ENCODE peak calls at places on chromosomes 4 and X, in eight cellular contexts. M, S, W, J, C, D, P and X are unnamed samples.

GRCh38 chr4:144494280-144494679 is 151.7 kb upstream of the HHIP start:
- DNase-seq in M (no peak), S (no peak), W (no peak), J (no peak), C (peak; percentile 19), D (no peak), P (no peak), X (no peak)

GRCh38 chr4:83618431-83618830 is 82.5 kb downstream of the GPAT3 start:
- DNase-seq in M (peak; percentile 2), S (no peak), W (no peak), J (no peak), C (peak; percentile 82), D (no peak), P (no peak), X (no peak)

GRCh38 chr4:123856689-123857545 is 460.3 kb downstream of the SPRY1 start:
- DNase-seq in M (no peak), S (no peak), W (peak; percentile 64), J (no peak), C (peak; percentile 50), D (no peak), P (no peak), X (no peak)

GRCh38 chr4:82624819-82625218 is 63.0 kb upstream of the TMEM150C start:
- DNase-seq in M (no peak), S (no peak), W (no peak), J (no peak), C (no peak), D (no peak), P (no peak), X (no peak)

GRCh38 chr4:7156273-7157139 is 35.8 kb upstream of the SORCS2 start:
- DNase-seq in M (peak; percentile 12), S (peak; percentile 68), W (no peak), J (no peak), C (peak; percentile 32), D (no peak), P (no peak), X (no peak)

GRCh38 chrX:7876957-7877356 is 34.0 kb downstream of the VCX start:
- DNase-seq in M (no peak), S (no peak), W (no peak), J (no peak), C (no peak), D (no peak), P (no peak), X (no peak)

GRCh38 chrX:119495734-119496520 is 27.7 kb downstream of the SLC25A5 start:
- DNase-seq in M (no peak), S (no peak), W (no peak), J (no peak), C (no peak), D (no peak), P (no peak), X (no peak)

GRCh38 chr4:168812806-168813205 is 197.2 kb downstream of the CBR4 start:
- DNase-seq in M (no peak), S (no peak), W (no peak), J (no peak), C (no peak), D (no peak), P (no peak), X (no peak)

GRCh38 chr4:6988016-6988715 is 55.0 kb upstream of the TADA2B start:
- DNase-seq in M (no peak), S (no peak), W (no peak), J (no peak), C (no peak), D (no peak), P (no peak), X (no peak)

GRCh38 chr4:13545394-13545808 is 1.1 kb upstream of the NKX3-2 start:
- DNase-seq in M (no peak), S (no peak), W (no peak), J (no peak), C (no peak), D (no peak), P (no peak), X (no peak)

GRCh38 chrX:53321943-53322497 is 40.6 kb upstream of the IQSEC2 start:
- DNase-seq in M (no peak), S (no peak), W (no peak), J (no peak), C (no peak), D (no peak), P (no peak), X (no peak)

GRCh38 chr4:17347445-17347844 is 164.4 kb downstream of the QDPR start:
- DNase-seq in M (no peak), S (no peak), W (peak; percentile 31), J (no peak), C (peak; percentile 38), D (peak; percentile 32), P (peak; percentile 31), X (peak; percentile 13)

GRCh38 chr4:113077611-113078010 is 28.2 kb downstream of the ANK2 start:
- DNase-seq in M (no peak), S (no peak), W (no peak), J (peak; percentile 13), C (no peak), D (no peak), P (no peak), X (no peak)

GRCh38 chr4:124713213-124713592 is 671 bp upstream of the ANKRD50 start:
- DNase-seq in M (peak; percentile 62), S (peak; percentile 83), W (peak; percentile 69), J (peak; percentile 57), C (peak; percentile 78), D (peak; percentile 13), P (peak; percentile 8), X (peak; percentile 47)

GRCh38 chrX:31126205-31126604 is 54.4 kb upstream of the FTHL17 start:
- DNase-seq in M (peak; percentile 29), S (no peak), W (no peak), J (no peak), C (peak; percentile 59), D (no peak), P (no peak), X (no peak)

GRCh38 chr4:53763813-53764597 is 172.7 kb upstream of the LNX1 start:
- DNase-seq in M (peak; percentile 18), S (no peak), W (no peak), J (no peak), C (peak; percentile 93), D (no peak), P (no peak), X (no peak)

GRCh38 chr4:5452156-5452555 is 256.2 kb downstream of the EVC2 start:
- DNase-seq in M (no peak), S (no peak), W (no peak), J (no peak), C (no peak), D (no peak), P (no peak), X (no peak)

GRCh38 chrX:97629597-97629985 is 745.9 kb downstream of the RPA4 start:
- DNase-seq in M (no peak), S (no peak), W (no peak), J (no peak), C (no peak), D (no peak), P (no peak), X (no peak)

GRCh38 chr4:53937918-53938317 is 126.5 kb downstream of the CHIC2 start:
- DNase-seq in M (no peak), S (no peak), W (no peak), J (no peak), C (peak; percentile 93), D (no peak), P (no peak), X (no peak)

GRCh38 chr4:187606581-187606980 is 389.0 kb upstream of the ZFP42 start:
- DNase-seq in M (peak; percentile 60), S (no peak), W (peak; percentile 58), J (no peak), C (peak; percentile 62), D (peak; percentile 3), P (no peak), X (no peak)

GRCh38 chrX:37824491-37825224 is 22.7 kb downstream of the DYNLT3 start:
- DNase-seq in M (no peak), S (no peak), W (no peak), J (no peak), C (no peak), D (no peak), P (no peak), X (no peak)

GRCh38 chrX:8755116-8755515 is 23.2 kb upstream of the ANOS1 start:
- DNase-seq in M (no peak), S (no peak), W (peak; percentile 1), J (no peak), C (no peak), D (no peak), P (no peak), X (no peak)

GRCh38 chrX:101062171-101062570 is 10.3 kb upstream of the TRMT2B start:
- DNase-seq in M (no peak), S (no peak), W (no peak), J (no peak), C (no peak), D (no peak), P (no peak), X (no peak)

GRCh38 chrX:26851981-26852380 is 611.2 kb downstream of the PPP4R3C start:
- DNase-seq in M (peak; percentile 34), S (no peak), W (peak; percentile 52), J (no peak), C (peak; percentile 55), D (no peak), P (no peak), X (no peak)

GRCh38 chr4:104901438-104901837 is 245.2 kb upstream of the TET2 start:
- DNase-seq in M (no peak), S (no peak), W (peak; percentile 1), J (peak; percentile 23), C (no peak), D (no peak), P (no peak), X (no peak)

GRCh38 chrX:30804462-30804861 is 84.6 kb downstream of the TAB3 start:
- DNase-seq in M (no peak), S (no peak), W (no peak), J (no peak), C (no peak), D (no peak), P (no peak), X (no peak)

GRCh38 chrX:109859673-109860072 is 126.6 kb upstream of the ACSL4 start:
- DNase-seq in M (no peak), S (no peak), W (no peak), J (no peak), C (no peak), D (no peak), P (no peak), X (no peak)